ENCODE peak calls at places on chromosomes 7 and 10, in seven cellular contexts. W is activated naive CD4-positive, alpha-beta T cell treated with anti-CD3 and anti-CD28 coated beads, Interleukin-2, amount 10 ng/mL, durations not matched to agents 7 days and 5 days; D is GM03348; M is activated CD8-positive, alpha-beta memory T cell treated with anti-CD3 and anti-CD28 coated beads, Interleukin-2, amount 10 ng/mL, durations not matched to agents 7 days and 5 days; F is CD8-positive, alpha-beta memory T cell; R is left colon; Z is activated T-cell treated with anti-CD3 and anti-CD28 coated beads, Interleukin-2, amount 50 U/mL, for 1 hour. I is an unnamed sample.

GRCh38 chr10:46255696-46256355 is 31.0 kb upstream of the ANTXRL start:
- DNase-seq in W (peak), D (peak), M (peak), F (peak), R (peak), Z (peak), I (no peak)

GRCh38 chr10:52649471-52649870 is 123.1 kb downstream of the MBL2 start:
- DNase-seq in W (no peak), D (no peak), M (no peak), F (no peak), R (no peak), Z (no peak), I (no peak)

GRCh38 chr10:71398991-71399375 is 2.3 kb downstream of the CDH23 start:
- DNase-seq in W (no peak), D (no peak), M (no peak), F (no peak), R (no peak), Z (no peak), I (no peak)

GRCh38 chr10:121608669-121609190 is 10.5 kb upstream of the FGFR2 start:
- DNase-seq in W (peak), D (peak), M (no peak), F (no peak), R (peak), Z (peak), I (no peak)

GRCh38 chr10:53754851-53755250 is 982.3 kb upstream of the MBL2 start:
- DNase-seq in W (no peak), D (no peak), M (no peak), F (no peak), R (peak), Z (no peak), I (no peak)

GRCh38 chr10:103481974-103482531 is 3.0 kb upstream of the CALHM3 start:
- DNase-seq in W (peak), D (peak), M (no peak), F (no peak), R (no peak), Z (no peak), I (peak)

GRCh38 chr7:106312906-106313305 is 28.1 kb upstream of the NAMPT start:
- DNase-seq in W (no peak), D (no peak), M (no peak), F (no peak), R (no peak), Z (no peak), I (no peak)

GRCh38 chr7:123819001-123819400 is 26.0 kb upstream of the HYAL4 start:
- DNase-seq in W (no peak), D (no peak), M (no peak), F (no peak), R (no peak), Z (no peak), I (no peak)

GRCh38 chr7:81752318-81752714 is 17.5 kb downstream of the HGF start:
- DNase-seq in W (no peak), D (no peak), M (no peak), F (no peak), R (no peak), Z (no peak), I (no peak)

GRCh38 chr7:95723583-95724180 is 48.7 kb upstream of the DYNC1I1 start:
- DNase-seq in W (no peak), D (peak), M (no peak), F (no peak), R (peak), Z (no peak), I (no peak)

GRCh38 chr10:35569836-35570235 is 35.3 kb upstream of the GJD4 start:
- DNase-seq in W (no peak), D (no peak), M (no peak), F (no peak), R (no peak), Z (no peak), I (no peak)

GRCh38 chr7:13115829-13116228 is 428.4 kb downstream of the ARL4A start:
- DNase-seq in W (no peak), D (no peak), M (no peak), F (no peak), R (no peak), Z (no peak), I (no peak)

GRCh38 chr10:89295597-89295996 is 6.2 kb upstream of the IFIT2 start:
- DNase-seq in W (no peak), D (peak), M (no peak), F (no peak), R (no peak), Z (no peak), I (no peak)

GRCh38 chr7:81845628-81846259 is 75.9 kb upstream of the HGF start:
- DNase-seq in W (no peak), D (peak), M (no peak), F (no peak), R (no peak), Z (no peak), I (no peak)

GRCh38 chr10:118798186-118798811 is 43.5 kb upstream of the CACUL1 start:
- DNase-seq in W (no peak), D (peak), M (no peak), F (no peak), R (no peak), Z (no peak), I (no peak)

GRCh38 chr7:117158941-117159705 is 163.7 kb downstream of the WNT2 start:
- DNase-seq in W (no peak), D (peak), M (no peak), F (no peak), R (no peak), Z (no peak), I (no peak)

GRCh38 chr10:116324951-116325635 is 845 bp downstream of the CCDC172 start:
- DNase-seq in W (no peak), D (no peak), M (no peak), F (no peak), R (no peak), Z (no peak), I (no peak)

GRCh38 chr7:143882020-143882610 is 19.9 kb downstream of the TCAF1 start:
- DNase-seq in W (no peak), D (peak), M (no peak), F (no peak), R (peak), Z (no peak), I (peak)

GRCh38 chr7:27424231-27424630 is 181.6 kb downstream of the EVX1 start:
- DNase-seq in W (no peak), D (no peak), M (no peak), F (no peak), R (peak), Z (no peak), I (no peak)

GRCh38 chr10:132036153-132036886 is 29.4 kb upstream of the JAKMIP3 start:
- DNase-seq in W (no peak), D (peak), M (no peak), F (no peak), R (no peak), Z (no peak), I (no peak)

GRCh38 chr7:138008588-138009349 is 6.9 kb upstream of the CREB3L2 start:
- DNase-seq in W (peak), D (peak), M (peak), F (peak), R (no peak), Z (peak), I (peak)

GRCh38 chr7:73332447-73332846 is 4.5 kb downstream of the FKBP6 start:
- DNase-seq in W (no peak), D (no peak), M (no peak), F (no peak), R (no peak), Z (no peak), I (no peak)

GRCh38 chr7:142722289-142722794 is 26.9 kb upstream of the PRSS1 start:
- DNase-seq in W (no peak), D (no peak), M (no peak), F (no peak), R (no peak), Z (no peak), I (no peak)